ENCODE peak calls at places on chromosomes 1 and 21, in nine cellular contexts. One of them, this sample, is unnamed.

GRCh38 chr1:160640359-160641123 is 6.3 kb downstream of the SLAMF1 start:
- DNase-seq in heart left ventricle: no peak
- DNase-seq in HTR-8/SVneo: no peak
- DNase-seq in stimulated activated CD8-positive, alpha-beta memory T cell treated with anti-CD3 and anti-CD28 coated beads, Interleukin-4, amount 100 ng/mL, for 1 hour: no peak
- DNase-seq in activated CD8-positive, alpha-beta memory T cell treated with anti-CD3 and anti-CD28 coated beads, Interleukin-2, amount 50 U/mL, for 4 hours: no peak
- DNase-seq in mesenchymal stem cell: peak
- DNase-seq in NCI-H524: no peak
- DNase-seq in stimulated activated CD4-positive, alpha-beta T cell treated with anti-CD3 and anti-CD28 coated beads, Interleukin-15, amount 100 ng/mL, for 1 hour: no peak
- DNase-seq in Right ventricle myocardium superior: no peak
- DNase-seq in this sample: no peak

GRCh38 chr21:14607262-14607661 is 61.1 kb upstream of the SAMSN1 start:
- DNase-seq in activated CD8-positive, alpha-beta memory T cell treated with anti-CD3 and anti-CD28 coated beads, Interleukin-2, amount 50 U/mL, for 4 hours: no peak
- DNase-seq in stimulated activated CD8-positive, alpha-beta memory T cell treated with anti-CD3 and anti-CD28 coated beads, Interleukin-4, amount 100 ng/mL, for 1 hour: no peak
- DNase-seq in heart left ventricle: no peak
- DNase-seq in NCI-H524: no peak
- DNase-seq in Right ventricle myocardium superior: no peak
- DNase-seq in HTR-8/SVneo: no peak
- DNase-seq in mesenchymal stem cell: no peak
- DNase-seq in stimulated activated CD4-positive, alpha-beta T cell treated with anti-CD3 and anti-CD28 coated beads, Interleukin-15, amount 100 ng/mL, for 1 hour: no peak
- DNase-seq in this sample: no peak

GRCh38 chr1:923131-923990 is at the start of gene SAMD11:
- DNase-seq in mesenchymal stem cell: peak
- DNase-seq in activated CD8-positive, alpha-beta memory T cell treated with anti-CD3 and anti-CD28 coated beads, Interleukin-2, amount 50 U/mL, for 4 hours: peak
- DNase-seq in heart left ventricle: peak
- DNase-seq in stimulated activated CD8-positive, alpha-beta memory T cell treated with anti-CD3 and anti-CD28 coated beads, Interleukin-4, amount 100 ng/mL, for 1 hour: peak
- DNase-seq in HTR-8/SVneo: peak
- DNase-seq in stimulated activated CD4-positive, alpha-beta T cell treated with anti-CD3 and anti-CD28 coated beads, Interleukin-15, amount 100 ng/mL, for 1 hour: peak
- DNase-seq in NCI-H524: peak
- DNase-seq in Right ventricle myocardium superior: peak
- DNase-seq in this sample: no peak

GRCh38 chr1:65009724-65010420 is 43.5 kb upstream of the JAK1 start:
- DNase-seq in heart left ventricle: no peak
- DNase-seq in stimulated activated CD4-positive, alpha-beta T cell treated with anti-CD3 and anti-CD28 coated beads, Interleukin-15, amount 100 ng/mL, for 1 hour: no peak
- DNase-seq in activated CD8-positive, alpha-beta memory T cell treated with anti-CD3 and anti-CD28 coated beads, Interleukin-2, amount 50 U/mL, for 4 hours: no peak
- DNase-seq in NCI-H524: no peak
- DNase-seq in HTR-8/SVneo: no peak
- DNase-seq in Right ventricle myocardium superior: no peak
- DNase-seq in stimulated activated CD8-positive, alpha-beta memory T cell treated with anti-CD3 and anti-CD28 coated beads, Interleukin-4, amount 100 ng/mL, for 1 hour: no peak
- DNase-seq in mesenchymal stem cell: no peak
- DNase-seq in this sample: no peak

GRCh38 chr1:20255666-20256065 is 35.0 kb upstream of the VWA5B1 start:
- DNase-seq in stimulated activated CD4-positive, alpha-beta T cell treated with anti-CD3 and anti-CD28 coated beads, Interleukin-15, amount 100 ng/mL, for 1 hour: no peak
- DNase-seq in mesenchymal stem cell: peak
- DNase-seq in heart left ventricle: no peak
- DNase-seq in activated CD8-positive, alpha-beta memory T cell treated with anti-CD3 and anti-CD28 coated beads, Interleukin-2, amount 50 U/mL, for 4 hours: no peak
- DNase-seq in Right ventricle myocardium superior: no peak
- DNase-seq in HTR-8/SVneo: peak
- DNase-seq in NCI-H524: peak
- DNase-seq in stimulated activated CD8-positive, alpha-beta memory T cell treated with anti-CD3 and anti-CD28 coated beads, Interleukin-4, amount 100 ng/mL, for 1 hour: no peak
- DNase-seq in this sample: no peak

GRCh38 chr21:42002421-42002958 is 7.7 kb downstream of the ZBTB21 start:
- DNase-seq in stimulated activated CD4-positive, alpha-beta T cell treated with anti-CD3 and anti-CD28 coated beads, Interleukin-15, amount 100 ng/mL, for 1 hour: peak
- DNase-seq in HTR-8/SVneo: peak
- DNase-seq in Right ventricle myocardium superior: no peak
- DNase-seq in NCI-H524: no peak
- DNase-seq in stimulated activated CD8-positive, alpha-beta memory T cell treated with anti-CD3 and anti-CD28 coated beads, Interleukin-4, amount 100 ng/mL, for 1 hour: no peak
- DNase-seq in heart left ventricle: no peak
- DNase-seq in activated CD8-positive, alpha-beta memory T cell treated with anti-CD3 and anti-CD28 coated beads, Interleukin-2, amount 50 U/mL, for 4 hours: peak
- DNase-seq in mesenchymal stem cell: peak
- DNase-seq in this sample: no peak

GRCh38 chr1:171641076-171641864 is 11.2 kb downstream of the MYOC start:
- DNase-seq in HTR-8/SVneo: no peak
- DNase-seq in mesenchymal stem cell: no peak
- DNase-seq in activated CD8-positive, alpha-beta memory T cell treated with anti-CD3 and anti-CD28 coated beads, Interleukin-2, amount 50 U/mL, for 4 hours: no peak
- DNase-seq in NCI-H524: no peak
- DNase-seq in stimulated activated CD4-positive, alpha-beta T cell treated with anti-CD3 and anti-CD28 coated beads, Interleukin-15, amount 100 ng/mL, for 1 hour: no peak
- DNase-seq in heart left ventricle: no peak
- DNase-seq in Right ventricle myocardium superior: no peak
- DNase-seq in stimulated activated CD8-positive, alpha-beta memory T cell treated with anti-CD3 and anti-CD28 coated beads, Interleukin-4, amount 100 ng/mL, for 1 hour: no peak
- DNase-seq in this sample: no peak

GRCh38 chr21:33578959-33579542 is 9.4 kb downstream of the DONSON start:
- DNase-seq in activated CD8-positive, alpha-beta memory T cell treated with anti-CD3 and anti-CD28 coated beads, Interleukin-2, amount 50 U/mL, for 4 hours: no peak
- DNase-seq in mesenchymal stem cell: peak
- DNase-seq in HTR-8/SVneo: no peak
- DNase-seq in stimulated activated CD8-positive, alpha-beta memory T cell treated with anti-CD3 and anti-CD28 coated beads, Interleukin-4, amount 100 ng/mL, for 1 hour: no peak
- DNase-seq in heart left ventricle: no peak
- DNase-seq in Right ventricle myocardium superior: no peak
- DNase-seq in NCI-H524: peak
- DNase-seq in stimulated activated CD4-positive, alpha-beta T cell treated with anti-CD3 and anti-CD28 coated beads, Interleukin-15, amount 100 ng/mL, for 1 hour: no peak
- DNase-seq in this sample: no peak

GRCh38 chr21:26179501-26179900 is 8.9 kb upstream of the APP start:
- DNase-seq in HTR-8/SVneo: no peak
- DNase-seq in mesenchymal stem cell: no peak
- DNase-seq in heart left ventricle: no peak
- DNase-seq in Right ventricle myocardium superior: no peak
- DNase-seq in stimulated activated CD4-positive, alpha-beta T cell treated with anti-CD3 and anti-CD28 coated beads, Interleukin-15, amount 100 ng/mL, for 1 hour: no peak
- DNase-seq in stimulated activated CD8-positive, alpha-beta memory T cell treated with anti-CD3 and anti-CD28 coated beads, Interleukin-4, amount 100 ng/mL, for 1 hour: no peak
- DNase-seq in activated CD8-positive, alpha-beta memory T cell treated with anti-CD3 and anti-CD28 coated beads, Interleukin-2, amount 50 U/mL, for 4 hours: no peak
- DNase-seq in NCI-H524: no peak
- DNase-seq in this sample: no peak

GRCh38 chr1:78540056-78540455 is 49.3 kb downstream of the PTGFR start:
- DNase-seq in stimulated activated CD8-positive, alpha-beta memory T cell treated with anti-CD3 and anti-CD28 coated beads, Interleukin-4, amount 100 ng/mL, for 1 hour: no peak
- DNase-seq in activated CD8-positive, alpha-beta memory T cell treated with anti-CD3 and anti-CD28 coated beads, Interleukin-2, amount 50 U/mL, for 4 hours: no peak
- DNase-seq in mesenchymal stem cell: peak
- DNase-seq in stimulated activated CD4-positive, alpha-beta T cell treated with anti-CD3 and anti-CD28 coated beads, Interleukin-15, amount 100 ng/mL, for 1 hour: no peak
- DNase-seq in heart left ventricle: no peak
- DNase-seq in NCI-H524: no peak
- DNase-seq in Right ventricle myocardium superior: no peak
- DNase-seq in HTR-8/SVneo: no peak
- DNase-seq in this sample: no peak

GRCh38 chr1:150162862-150163706 is 13.4 kb downstream of the PLEKHO1 start:
- DNase-seq in HTR-8/SVneo: peak
- DNase-seq in NCI-H524: peak
- DNase-seq in heart left ventricle: peak
- DNase-seq in stimulated activated CD8-positive, alpha-beta memory T cell treated with anti-CD3 and anti-CD28 coated beads, Interleukin-4, amount 100 ng/mL, for 1 hour: no peak
- DNase-seq in mesenchymal stem cell: peak
- DNase-seq in stimulated activated CD4-positive, alpha-beta T cell treated with anti-CD3 and anti-CD28 coated beads, Interleukin-15, amount 100 ng/mL, for 1 hour: no peak
- DNase-seq in activated CD8-positive, alpha-beta memory T cell treated with anti-CD3 and anti-CD28 coated beads, Interleukin-2, amount 50 U/mL, for 4 hours: no peak
- DNase-seq in Right ventricle myocardium superior: peak
- DNase-seq in this sample: no peak

GRCh38 chr1:47932744-47933143 is 64.4 kb downstream of the TRABD2B start:
- DNase-seq in Right ventricle myocardium superior: no peak
- DNase-seq in NCI-H524: no peak
- DNase-seq in stimulated activated CD4-positive, alpha-beta T cell treated with anti-CD3 and anti-CD28 coated beads, Interleukin-15, amount 100 ng/mL, for 1 hour: no peak
- DNase-seq in HTR-8/SVneo: no peak
- DNase-seq in heart left ventricle: no peak
- DNase-seq in activated CD8-positive, alpha-beta memory T cell treated with anti-CD3 and anti-CD28 coated beads, Interleukin-2, amount 50 U/mL, for 4 hours: no peak
- DNase-seq in mesenchymal stem cell: no peak
- DNase-seq in stimulated activated CD8-positive, alpha-beta memory T cell treated with anti-CD3 and anti-CD28 coated beads, Interleukin-4, amount 100 ng/mL, for 1 hour: no peak
- DNase-seq in this sample: no peak

GRCh38 chr1:53288247-53289049 is 39.4 kb downstream of the LRP8 start:
- DNase-seq in stimulated activated CD4-positive, alpha-beta T cell treated with anti-CD3 and anti-CD28 coated beads, Interleukin-15, amount 100 ng/mL, for 1 hour: no peak
- DNase-seq in Right ventricle myocardium superior: no peak
- DNase-seq in activated CD8-positive, alpha-beta memory T cell treated with anti-CD3 and anti-CD28 coated beads, Interleukin-2, amount 50 U/mL, for 4 hours: no peak
- DNase-seq in HTR-8/SVneo: no peak
- DNase-seq in heart left ventricle: no peak
- DNase-seq in mesenchymal stem cell: no peak
- DNase-seq in stimulated activated CD8-positive, alpha-beta memory T cell treated with anti-CD3 and anti-CD28 coated beads, Interleukin-4, amount 100 ng/mL, for 1 hour: no peak
- DNase-seq in NCI-H524: peak
- DNase-seq in this sample: no peak

GRCh38 chr1:156500578-156500846 is at the start of gene MEF2D:
- DNase-seq in HTR-8/SVneo: peak
- DNase-seq in NCI-H524: no peak
- DNase-seq in heart left ventricle: no peak
- DNase-seq in mesenchymal stem cell: no peak
- DNase-seq in stimulated activated CD4-positive, alpha-beta T cell treated with anti-CD3 and anti-CD28 coated beads, Interleukin-15, amount 100 ng/mL, for 1 hour: no peak
- DNase-seq in activated CD8-positive, alpha-beta memory T cell treated with anti-CD3 and anti-CD28 coated beads, Interleukin-2, amount 50 U/mL, for 4 hours: no peak
- DNase-seq in stimulated activated CD8-positive, alpha-beta memory T cell treated with anti-CD3 and anti-CD28 coated beads, Interleukin-4, amount 100 ng/mL, for 1 hour: no peak
- DNase-seq in Right ventricle myocardium superior: no peak
- DNase-seq in this sample: no peak

GRCh38 chr1:220119043-220119512 is 25.1 kb downstream of the IARS2 start:
- DNase-seq in HTR-8/SVneo: peak
- DNase-seq in heart left ventricle: no peak
- DNase-seq in NCI-H524: no peak
- DNase-seq in mesenchymal stem cell: no peak
- DNase-seq in activated CD8-positive, alpha-beta memory T cell treated with anti-CD3 and anti-CD28 coated beads, Interleukin-2, amount 50 U/mL, for 4 hours: no peak
- DNase-seq in Right ventricle myocardium superior: no peak
- DNase-seq in stimulated activated CD8-positive, alpha-beta memory T cell treated with anti-CD3 and anti-CD28 coated beads, Interleukin-4, amount 100 ng/mL, for 1 hour: no peak
- DNase-seq in stimulated activated CD4-positive, alpha-beta T cell treated with anti-CD3 and anti-CD28 coated beads, Interleukin-15, amount 100 ng/mL, for 1 hour: no peak
- DNase-seq in this sample: no peak

GRCh38 chr1:85577421-85578320 is 2.9 kb upstream of the CCN1 start:
- DNase-seq in Right ventricle myocardium superior: peak
- DNase-seq in NCI-H524: peak
- DNase-seq in stimulated activated CD4-positive, alpha-beta T cell treated with anti-CD3 and anti-CD28 coated beads, Interleukin-15, amount 100 ng/mL, for 1 hour: no peak
- DNase-seq in activated CD8-positive, alpha-beta memory T cell treated with anti-CD3 and anti-CD28 coated beads, Interleukin-2, amount 50 U/mL, for 4 hours: no peak
- DNase-seq in heart left ventricle: peak
- DNase-seq in mesenchymal stem cell: peak
- DNase-seq in stimulated activated CD8-positive, alpha-beta memory T cell treated with anti-CD3 and anti-CD28 coated beads, Interleukin-4, amount 100 ng/mL, for 1 hour: no peak
- DNase-seq in HTR-8/SVneo: no peak
- DNase-seq in this sample: no peak

GRCh38 chr1:174982971-174983689 is 16.6 kb upstream of the CACYBP start:
- DNase-seq in mesenchymal stem cell: peak
- DNase-seq in stimulated activated CD4-positive, alpha-beta T cell treated with anti-CD3 and anti-CD28 coated beads, Interleukin-15, amount 100 ng/mL, for 1 hour: no peak
- DNase-seq in stimulated activated CD8-positive, alpha-beta memory T cell treated with anti-CD3 and anti-CD28 coated beads, Interleukin-4, amount 100 ng/mL, for 1 hour: no peak
- DNase-seq in NCI-H524: peak
- DNase-seq in HTR-8/SVneo: no peak
- DNase-seq in Right ventricle myocardium superior: no peak
- DNase-seq in heart left ventricle: no peak
- DNase-seq in activated CD8-positive, alpha-beta memory T cell treated with anti-CD3 and anti-CD28 coated beads, Interleukin-2, amount 50 U/mL, for 4 hours: peak
- DNase-seq in this sample: no peak

GRCh38 chr1:30929135-30929889 is 20.8 kb upstream of the SDC3 start:
- DNase-seq in stimulated activated CD8-positive, alpha-beta memory T cell treated with anti-CD3 and anti-CD28 coated beads, Interleukin-4, amount 100 ng/mL, for 1 hour: no peak
- DNase-seq in heart left ventricle: no peak
- DNase-seq in NCI-H524: peak
- DNase-seq in activated CD8-positive, alpha-beta memory T cell treated with anti-CD3 and anti-CD28 coated beads, Interleukin-2, amount 50 U/mL, for 4 hours: peak
- DNase-seq in mesenchymal stem cell: peak
- DNase-seq in stimulated activated CD4-positive, alpha-beta T cell treated with anti-CD3 and anti-CD28 coated beads, Interleukin-15, amount 100 ng/mL, for 1 hour: no peak
- DNase-seq in Right ventricle myocardium superior: no peak
- DNase-seq in HTR-8/SVneo: peak
- DNase-seq in this sample: no peak

GRCh38 chr1:38530957-38531356 is 328.6 kb downstream of the RRAGC start:
- DNase-seq in stimulated activated CD8-positive, alpha-beta memory T cell treated with anti-CD3 and anti-CD28 coated beads, Interleukin-4, amount 100 ng/mL, for 1 hour: no peak
- DNase-seq in mesenchymal stem cell: no peak
- DNase-seq in NCI-H524: no peak
- DNase-seq in stimulated activated CD4-positive, alpha-beta T cell treated with anti-CD3 and anti-CD28 coated beads, Interleukin-15, amount 100 ng/mL, for 1 hour: no peak
- DNase-seq in Right ventricle myocardium superior: no peak
- DNase-seq in heart left ventricle: no peak
- DNase-seq in HTR-8/SVneo: no peak
- DNase-seq in activated CD8-positive, alpha-beta memory T cell treated with anti-CD3 and anti-CD28 coated beads, Interleukin-2, amount 50 U/mL, for 4 hours: no peak
- DNase-seq in this sample: no peak

GRCh38 chr21:41864311-41865001 is 14.7 kb downstream of the PRDM15 start:
- DNase-seq in stimulated activated CD8-positive, alpha-beta memory T cell treated with anti-CD3 and anti-CD28 coated beads, Interleukin-4, amount 100 ng/mL, for 1 hour: no peak
- DNase-seq in Right ventricle myocardium superior: no peak
- DNase-seq in stimulated activated CD4-positive, alpha-beta T cell treated with anti-CD3 and anti-CD28 coated beads, Interleukin-15, amount 100 ng/mL, for 1 hour: no peak
- DNase-seq in heart left ventricle: no peak
- DNase-seq in mesenchymal stem cell: no peak
- DNase-seq in HTR-8/SVneo: no peak
- DNase-seq in activated CD8-positive, alpha-beta memory T cell treated with anti-CD3 and anti-CD28 coated beads, Interleukin-2, amount 50 U/mL, for 4 hours: no peak
- DNase-seq in NCI-H524: no peak
- DNase-seq in this sample: no peak

GRCh38 chr21:16713331-16714114 is 799.3 kb upstream of the CXADR start:
- DNase-seq in stimulated activated CD8-positive, alpha-beta memory T cell treated with anti-CD3 and anti-CD28 coated beads, Interleukin-4, amount 100 ng/mL, for 1 hour: no peak
- DNase-seq in Right ventricle myocardium superior: no peak
- DNase-seq in NCI-H524: no peak
- DNase-seq in stimulated activated CD4-positive, alpha-beta T cell treated with anti-CD3 and anti-CD28 coated beads, Interleukin-15, amount 100 ng/mL, for 1 hour: no peak
- DNase-seq in activated CD8-positive, alpha-beta memory T cell treated with anti-CD3 and anti-CD28 coated beads, Interleukin-2, amount 50 U/mL, for 4 hours: no peak
- DNase-seq in HTR-8/SVneo: no peak
- DNase-seq in mesenchymal stem cell: no peak
- DNase-seq in heart left ventricle: no peak
- DNase-seq in this sample: no peak

GRCh38 chr1:11770011-11770410 is 8.0 kb downstream of the C1orf167 start:
- DNase-seq in HTR-8/SVneo: no peak
- DNase-seq in heart left ventricle: no peak
- DNase-seq in activated CD8-positive, alpha-beta memory T cell treated with anti-CD3 and anti-CD28 coated beads, Interleukin-2, amount 50 U/mL, for 4 hours: no peak
- DNase-seq in stimulated activated CD4-positive, alpha-beta T cell treated with anti-CD3 and anti-CD28 coated beads, Interleukin-15, amount 100 ng/mL, for 1 hour: no peak
- DNase-seq in mesenchymal stem cell: no peak
- DNase-seq in Right ventricle myocardium superior: no peak
- DNase-seq in stimulated activated CD8-positive, alpha-beta memory T cell treated with anti-CD3 and anti-CD28 coated beads, Interleukin-4, amount 100 ng/mL, for 1 hour: no peak
- DNase-seq in NCI-H524: no peak
- DNase-seq in this sample: no peak

GRCh38 chr1:8203551-8203950 is 114.4 kb upstream of the SLC45A1 start:
- DNase-seq in heart left ventricle: no peak
- DNase-seq in Right ventricle myocardium superior: peak
- DNase-seq in stimulated activated CD8-positive, alpha-beta memory T cell treated with anti-CD3 and anti-CD28 coated beads, Interleukin-4, amount 100 ng/mL, for 1 hour: no peak
- DNase-seq in HTR-8/SVneo: no peak
- DNase-seq in mesenchymal stem cell: no peak
- DNase-seq in NCI-H524: no peak
- DNase-seq in activated CD8-positive, alpha-beta memory T cell treated with anti-CD3 and anti-CD28 coated beads, Interleukin-2, amount 50 U/mL, for 4 hours: no peak
- DNase-seq in stimulated activated CD4-positive, alpha-beta T cell treated with anti-CD3 and anti-CD28 coated beads, Interleukin-15, amount 100 ng/mL, for 1 hour: no peak
- DNase-seq in this sample: no peak